ENCODE peak calls at places on chromosomes 13 and 19, in nine cellular contexts. Z is GM23338, B is Daoy, T is Calu3, V is T-helper 2 cell, Q is hepatic stellate cell, I is EL, F is cardiac muscle cell, P is hepatocyte. D is an unnamed sample.

GRCh38 chr19:30968210-30968609 is 381.0 kb downstream of the TSHZ3 start:
- DNase-seq in Z (peak), B (peak), T (no peak), V (no peak), Q (no peak), I (peak), F (no peak), P (no peak), D (no peak)

GRCh38 chr19:47186337-47187022 is 44.5 kb downstream of the BBC3 start:
- DNase-seq in Z (no peak), B (no peak), T (no peak), V (peak), Q (no peak), I (no peak), F (peak), P (no peak), D (no peak)

GRCh38 chr13:25943081-25943480 is 108.7 kb downstream of the SHISA2 start:
- DNase-seq in Z (no peak), B (no peak), T (no peak), V (no peak), Q (no peak), I (no peak), F (no peak), P (no peak), D (no peak)

GRCh38 chr19:6423499-6424189 is 967 bp downstream of the KHSRP start:
- DNase-seq in Z (peak), B (peak), T (peak), V (peak), Q (peak), I (peak), F (peak), P (peak), D (peak)

GRCh38 chr19:49712397-49712859 is 21.5 kb downstream of the CPT1C start:
- DNase-seq in Z (peak), B (peak), T (peak), V (no peak), Q (peak), I (peak), F (no peak), P (no peak), D (no peak)

GRCh38 chr19:456547-457110 is 4.2 kb downstream of the SHC2 start:
- DNase-seq in Z (peak), B (no peak), T (no peak), V (no peak), Q (no peak), I (no peak), F (no peak), P (no peak), D (no peak)

GRCh38 chr19:49136771-49137171 is 17.4 kb downstream of the PPFIA3 start:
- DNase-seq in Z (no peak), B (no peak), T (no peak), V (no peak), Q (peak), I (no peak), F (no peak), P (no peak), D (no peak)

GRCh38 chr19:1310853-1311180 is 25.1 kb downstream of the EFNA2 start:
- DNase-seq in Z (no peak), B (no peak), T (no peak), V (no peak), Q (no peak), I (no peak), F (no peak), P (no peak), D (no peak)

GRCh38 chr19:53878786-53879144 is 3.2 kb upstream of the PRKCG start:
- DNase-seq in Z (no peak), B (no peak), T (no peak), V (peak), Q (no peak), I (no peak), F (no peak), P (no peak), D (no peak)

GRCh38 chr19:47699360-47699917 is 13.8 kb upstream of the EHD2 start:
- DNase-seq in Z (peak), B (peak), T (peak), V (no peak), Q (peak), I (peak), F (peak), P (peak), D (peak)

GRCh38 chr13:40518481-40518882 is 148.0 kb downstream of the FOXO1 start:
- DNase-seq in Z (no peak), B (peak), T (peak), V (peak), Q (no peak), I (no peak), F (no peak), P (no peak), D (no peak)

GRCh38 chr13:47087841-47088240 is 191.0 kb upstream of the HTR2A start:
- DNase-seq in Z (no peak), B (no peak), T (no peak), V (no peak), Q (peak), I (peak), F (no peak), P (no peak), D (no peak)

GRCh38 chr13:93193682-93194081 is 32.9 kb upstream of the GPC6 start:
- DNase-seq in Z (no peak), B (no peak), T (no peak), V (no peak), Q (no peak), I (no peak), F (no peak), P (no peak), D (no peak)

GRCh38 chr13:21668665-21669599 is 1.9 kb upstream of the FGF9 start:
- DNase-seq in Z (peak), B (peak), T (no peak), V (peak), Q (no peak), I (peak), F (peak), P (peak), D (no peak)

GRCh38 chr19:55642153-55643002 is 1.1 kb upstream of the ZNF581 start:
- DNase-seq in Z (no peak), B (peak), T (peak), V (no peak), Q (no peak), I (peak), F (peak), P (no peak), D (no peak)

GRCh38 chr13:44955421-44955820 is 33.9 kb downstream of the NUFIP1 start:
- DNase-seq in Z (no peak), B (no peak), T (peak), V (no peak), Q (no peak), I (no peak), F (no peak), P (no peak), D (no peak)

GRCh38 chr13:76968041-76968440 is 19.7 kb downstream of the ACOD1 start:
- DNase-seq in Z (no peak), B (no peak), T (no peak), V (no peak), Q (no peak), I (no peak), F (no peak), P (no peak), D (no peak)

GRCh38 chr19:6100284-6100915 is 9.9 kb downstream of the RFX2 start:
- DNase-seq in Z (peak), B (no peak), T (no peak), V (peak), Q (no peak), I (no peak), F (no peak), P (no peak), D (no peak)

GRCh38 chr19:17466487-17466850 is 3.9 kb upstream of the SLC27A1 start:
- DNase-seq in Z (no peak), B (no peak), T (no peak), V (no peak), Q (no peak), I (no peak), F (no peak), P (no peak), D (no peak)

GRCh38 chr13:91817250-91817649 is 418.8 kb downstream of the GPC5 start:
- DNase-seq in Z (no peak), B (no peak), T (no peak), V (no peak), Q (no peak), I (no peak), F (no peak), P (peak), D (no peak)

GRCh38 chr13:80339841-80340642 is 884 bp downstream of the SPRY2 start:
- DNase-seq in Z (peak), B (peak), T (peak), V (peak), Q (peak), I (peak), F (peak), P (peak), D (no peak)

GRCh38 chr19:36103040-36103626 is 7.8 kb upstream of the OVOL3 start:
- DNase-seq in Z (no peak), B (no peak), T (no peak), V (no peak), Q (no peak), I (no peak), F (no peak), P (no peak), D (no peak)